ENCODE peak calls at places on chromosome 20, in four cellular contexts. One of them, this sample, is unnamed.

GRCh38 chr20:8744228-8744844 is 324.6 kb upstream of the PLCB4 start:
- DNase-seq in sigmoid colon: no peak
- DNase-seq in A549: no peak
- DNase-seq in foreskin keratinocyte: peak
- DNase-seq in this sample: no peak

GRCh38 chr20:34543457-34544056 is 15.0 kb upstream of the MAP1LC3A start:
- DNase-seq in sigmoid colon: no peak
- DNase-seq in A549: no peak
- DNase-seq in foreskin keratinocyte: no peak
- DNase-seq in this sample: no peak

GRCh38 chr20:12110711-12111110 is 193.0 kb downstream of the BTBD3 start:
- DNase-seq in sigmoid colon: no peak
- DNase-seq in A549: no peak
- DNase-seq in foreskin keratinocyte: no peak
- DNase-seq in this sample: no peak

GRCh38 chr20:34874094-34874654 is 1.5 kb upstream of the GGT7 start:
- DNase-seq in sigmoid colon: peak
- DNase-seq in A549: peak
- DNase-seq in foreskin keratinocyte: peak
- DNase-seq in this sample: peak

GRCh38 chr20:23692725-23693124 is 3.9 kb upstream of the CST4 start:
- DNase-seq in sigmoid colon: no peak
- DNase-seq in A549: no peak
- DNase-seq in foreskin keratinocyte: no peak
- DNase-seq in this sample: no peak

GRCh38 chr20:23147647-23147963 is 61.5 kb upstream of the CD93 start:
- DNase-seq in sigmoid colon: no peak
- DNase-seq in A549: no peak
- DNase-seq in foreskin keratinocyte: no peak
- DNase-seq in this sample: no peak

GRCh38 chr20:16620961-16621360 is 47.7 kb upstream of the KIF16B start:
- DNase-seq in sigmoid colon: no peak
- DNase-seq in A549: no peak
- DNase-seq in foreskin keratinocyte: no peak
- DNase-seq in this sample: no peak

GRCh38 chr20:59581983-59582679 is 22.2 kb upstream of the PHACTR3 start:
- DNase-seq in sigmoid colon: peak
- DNase-seq in A549: no peak
- DNase-seq in foreskin keratinocyte: no peak
- DNase-seq in this sample: no peak

GRCh38 chr20:61310954-61311353 is 58.9 kb downstream of the CDH4 start:
- DNase-seq in sigmoid colon: no peak
- DNase-seq in A549: no peak
- DNase-seq in foreskin keratinocyte: peak
- DNase-seq in this sample: peak

GRCh38 chr20:61434361-61434781 is 182.3 kb downstream of the CDH4 start:
- DNase-seq in sigmoid colon: no peak
- DNase-seq in A549: no peak
- DNase-seq in foreskin keratinocyte: no peak
- DNase-seq in this sample: no peak

GRCh38 chr20:49579874-49580817 is 12.2 kb upstream of the PTGIS start:
- DNase-seq in sigmoid colon: peak
- DNase-seq in A549: no peak
- DNase-seq in foreskin keratinocyte: no peak
- DNase-seq in this sample: no peak

GRCh38 chr20:33059136-33059535 is 5.4 kb downstream of the BPIFB3 start:
- DNase-seq in sigmoid colon: no peak
- DNase-seq in A549: no peak
- DNase-seq in foreskin keratinocyte: no peak
- DNase-seq in this sample: no peak

GRCh38 chr20:12270863-12271262 is 353.2 kb downstream of the BTBD3 start:
- DNase-seq in sigmoid colon: no peak
- DNase-seq in A549: no peak
- DNase-seq in foreskin keratinocyte: no peak
- DNase-seq in this sample: no peak

GRCh38 chr20:44963325-44964215 is 2.7 kb upstream of the STK4 start:
- DNase-seq in sigmoid colon: no peak
- DNase-seq in A549: no peak
- DNase-seq in foreskin keratinocyte: no peak
- DNase-seq in this sample: no peak

GRCh38 chr20:59751075-59751711 is 146.9 kb downstream of the PHACTR3 start:
- DNase-seq in sigmoid colon: peak
- DNase-seq in A549: peak
- DNase-seq in foreskin keratinocyte: peak
- DNase-seq in this sample: peak

GRCh38 chr20:47508228-47508752 is 6.6 kb downstream of the NCOA3 start:
- DNase-seq in sigmoid colon: no peak
- DNase-seq in A549: no peak
- DNase-seq in foreskin keratinocyte: no peak
- DNase-seq in this sample: no peak

GRCh38 chr20:50855498-50856474 is 60.9 kb downstream of the BCAS4 start:
- DNase-seq in sigmoid colon: no peak
- DNase-seq in A549: peak
- DNase-seq in foreskin keratinocyte: peak
- DNase-seq in this sample: peak
- TF ChIP-seq CTCF in sigmoid colon: no peak
- TF ChIP-seq CTCF in A549: no peak
- TF ChIP-seq CTCF in foreskin keratinocyte: no peak
- TF ChIP-seq CTCF in this sample: no peak

GRCh38 chr20:25376236-25376635 is 14.4 kb downstream of the ABHD12 start:
- DNase-seq in sigmoid colon: no peak
- DNase-seq in A549: no peak
- DNase-seq in foreskin keratinocyte: no peak
- DNase-seq in this sample: no peak

GRCh38 chr20:25369971-25370370 is 20.7 kb downstream of the ABHD12 start:
- DNase-seq in sigmoid colon: no peak
- DNase-seq in A549: no peak
- DNase-seq in foreskin keratinocyte: no peak
- DNase-seq in this sample: no peak

GRCh38 chr20:25374842-25375241 is 15.8 kb downstream of the ABHD12 start:
- DNase-seq in sigmoid colon: no peak
- DNase-seq in A549: no peak
- DNase-seq in foreskin keratinocyte: no peak
- DNase-seq in this sample: no peak

GRCh38 chr20:25369529-25369928 is 21.1 kb downstream of the ABHD12 start:
- DNase-seq in sigmoid colon: no peak
- DNase-seq in A549: no peak
- DNase-seq in foreskin keratinocyte: no peak
- DNase-seq in this sample: no peak

DNA sequence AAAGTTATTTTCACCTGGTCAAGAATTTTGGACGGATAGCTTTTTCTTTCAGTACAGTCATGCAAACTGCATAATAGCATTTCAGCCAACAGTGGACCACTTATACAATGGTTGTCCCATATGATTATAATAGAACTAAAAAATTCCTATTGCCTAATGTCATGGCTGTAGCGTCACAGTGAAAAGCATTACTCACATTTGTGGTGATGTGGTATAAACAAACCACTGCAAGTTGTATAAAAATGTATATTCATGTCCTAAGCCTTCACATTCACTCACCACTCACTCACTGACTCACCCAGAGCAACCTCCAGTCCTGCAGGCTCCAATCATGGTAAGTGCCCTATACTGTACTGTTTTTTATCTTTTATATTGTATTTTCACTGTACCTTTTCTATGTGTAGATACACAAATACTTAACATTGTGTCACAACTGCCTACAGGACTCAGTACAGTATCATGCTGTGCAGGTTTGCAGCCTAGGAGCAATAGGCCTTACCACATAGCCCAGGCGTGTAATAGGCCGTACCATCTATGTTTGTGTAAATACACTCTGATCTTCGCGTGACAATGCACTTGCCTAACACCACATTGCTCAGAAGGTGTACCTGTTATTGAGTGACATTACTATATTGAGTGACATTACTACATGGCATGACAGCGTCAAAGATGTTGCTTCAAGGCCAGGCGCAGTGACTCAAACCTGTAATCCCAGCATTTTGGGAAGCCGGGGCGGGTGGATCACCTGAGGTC is 17.9 kb downstream of the ABHD12 start:
- DNase-seq in sigmoid colon: no peak
- DNase-seq in A549: no peak
- DNase-seq in foreskin keratinocyte: peak
- DNase-seq in this sample: peak
- H3K27ac ChIP-seq in sigmoid colon: no peak
- H3K27ac ChIP-seq in A549: no peak
- H3K27ac ChIP-seq in foreskin keratinocyte: no peak
- H3K27ac ChIP-seq in this sample: no peak

GRCh38 chr20:39048000-39048696 is 86.0 kb downstream of the DHX35 start:
- DNase-seq in sigmoid colon: peak
- DNase-seq in A549: peak
- DNase-seq in foreskin keratinocyte: peak
- DNase-seq in this sample: peak
- TF ChIP-seq CTCF in sigmoid colon: peak
- TF ChIP-seq CTCF in A549: peak
- TF ChIP-seq CTCF in foreskin keratinocyte: peak
- TF ChIP-seq CTCF in this sample: peak

DNA sequence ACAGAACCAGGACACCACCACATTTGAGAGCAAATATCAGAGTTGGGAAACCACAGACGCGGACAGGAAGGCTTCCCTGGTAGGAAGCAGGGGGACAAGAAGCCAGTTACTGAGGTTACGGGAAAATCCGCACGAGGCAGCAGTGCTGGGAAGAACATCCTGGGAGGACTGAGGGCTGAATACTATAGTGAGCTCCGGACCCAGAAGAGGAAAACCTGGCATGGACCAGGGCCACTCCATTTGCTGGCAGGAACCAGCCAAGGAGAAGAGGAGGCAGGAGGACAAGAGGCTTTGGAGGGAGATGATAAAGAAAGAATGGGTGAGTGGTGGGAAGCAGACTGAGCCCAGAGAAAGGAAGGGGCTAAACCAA is 6.1 kb upstream of the DSN1 start:
- DNase-seq in sigmoid colon: no peak
- DNase-seq in A549: no peak
- DNase-seq in foreskin keratinocyte: no peak
- DNase-seq in this sample: no peak
- H3K27ac ChIP-seq in sigmoid colon: no peak
- H3K27ac ChIP-seq in A549: no peak
- H3K27ac ChIP-seq in foreskin keratinocyte: no peak
- H3K27ac ChIP-seq in this sample: peak

DNA sequence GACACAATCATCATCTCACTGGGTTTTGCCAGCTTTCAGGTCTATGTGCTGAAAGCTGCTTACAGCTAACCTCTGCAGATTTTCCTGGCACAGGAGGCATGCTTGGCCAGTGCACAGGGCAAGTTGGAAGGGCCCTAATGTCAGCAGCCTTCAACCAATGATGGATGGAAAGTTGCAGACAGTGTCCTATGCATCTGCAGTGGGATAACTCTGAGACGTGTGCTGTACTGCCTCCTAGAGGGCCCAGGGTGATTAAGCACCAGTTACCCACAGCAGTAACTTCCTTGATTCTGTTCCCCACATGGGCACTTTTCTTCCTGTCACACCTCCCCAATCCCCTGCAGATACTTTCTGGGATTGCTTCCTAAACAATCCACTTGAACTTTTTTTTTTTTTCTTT is 38.6 kb downstream of the OVOL2 start:
- DNase-seq in sigmoid colon: no peak
- DNase-seq in A549: peak
- DNase-seq in foreskin keratinocyte: no peak
- DNase-seq in this sample: no peak
- TF ChIP-seq CTCF in sigmoid colon: no peak
- TF ChIP-seq CTCF in A549: peak
- TF ChIP-seq CTCF in foreskin keratinocyte: peak
- TF ChIP-seq CTCF in this sample: no peak

GRCh38 chr20:57946559-57947315 is 236.9 kb upstream of the PMEPA1 start:
- DNase-seq in sigmoid colon: no peak
- DNase-seq in A549: no peak
- DNase-seq in foreskin keratinocyte: no peak
- DNase-seq in this sample: no peak
- H3K27ac ChIP-seq in sigmoid colon: no peak
- H3K27ac ChIP-seq in A549: peak
- H3K27ac ChIP-seq in foreskin keratinocyte: no peak
- H3K27ac ChIP-seq in this sample: no peak

GRCh38 chr20:53594068-53595017 is 704 bp upstream of the ZNF217 start:
- DNase-seq in sigmoid colon: peak
- DNase-seq in A549: peak
- DNase-seq in foreskin keratinocyte: peak
- DNase-seq in this sample: peak
- TF ChIP-seq CTCF in sigmoid colon: no peak
- TF ChIP-seq CTCF in A549: peak
- TF ChIP-seq CTCF in foreskin keratinocyte: peak
- TF ChIP-seq CTCF in this sample: no peak

This sample was measured in RWPE1.